ENCODE peak calls at places on chromosomes 5 and 9, in nine cellular contexts. One of them, this sample, is unnamed.

GRCh38 chr9:129763235-129763917 is 10.5 kb upstream of the PTGES start:
- DNase-seq in tibial nerve: peak
- DNase-seq in stimulated activated naive CD8-positive, alpha-beta T cell treated with anti-CD3 and anti-CD28 coated beads, Interleukin-15, Interleukin-2, amounts not matched to agents 100 U/mL and 50 U/mL, for 24 hours: no peak
- DNase-seq in K562: no peak
- DNase-seq in effector memory CD4-positive, alpha-beta T cell: no peak
- DNase-seq in activated naive CD4-positive, alpha-beta T cell treated with anti-CD3 and anti-CD28 coated beads, Interleukin-2, amount 10 ng/mL, durations not matched to agents 7 days and 5 days: no peak
- DNase-seq in substantia nigra: no peak
- DNase-seq in NCI-H1694: no peak
- DNase-seq in DND-41: no peak
- DNase-seq in this sample: no peak

GRCh38 chr5:142237707-142238106 is 87.1 kb downstream of the SPRY4 start:
- DNase-seq in NCI-H1694: no peak
- DNase-seq in effector memory CD4-positive, alpha-beta T cell: no peak
- DNase-seq in substantia nigra: no peak
- DNase-seq in tibial nerve: no peak
- DNase-seq in K562: no peak
- DNase-seq in activated naive CD4-positive, alpha-beta T cell treated with anti-CD3 and anti-CD28 coated beads, Interleukin-2, amount 10 ng/mL, durations not matched to agents 7 days and 5 days: no peak
- DNase-seq in stimulated activated naive CD8-positive, alpha-beta T cell treated with anti-CD3 and anti-CD28 coated beads, Interleukin-15, Interleukin-2, amounts not matched to agents 100 U/mL and 50 U/mL, for 24 hours: no peak
- DNase-seq in DND-41: no peak
- DNase-seq in this sample: no peak

GRCh38 chr5:150411245-150411979 is 1.3 kb downstream of the CD74 start:
- DNase-seq in substantia nigra: no peak
- DNase-seq in K562: no peak
- DNase-seq in tibial nerve: peak
- DNase-seq in activated naive CD4-positive, alpha-beta T cell treated with anti-CD3 and anti-CD28 coated beads, Interleukin-2, amount 10 ng/mL, durations not matched to agents 7 days and 5 days: peak
- DNase-seq in stimulated activated naive CD8-positive, alpha-beta T cell treated with anti-CD3 and anti-CD28 coated beads, Interleukin-15, Interleukin-2, amounts not matched to agents 100 U/mL and 50 U/mL, for 24 hours: peak
- DNase-seq in DND-41: no peak
- DNase-seq in NCI-H1694: no peak
- DNase-seq in effector memory CD4-positive, alpha-beta T cell: peak
- DNase-seq in this sample: no peak

GRCh38 chr9:121838757-121839669 is 187.6 kb downstream of the DAB2IP start:
- DNase-seq in substantia nigra: no peak
- DNase-seq in effector memory CD4-positive, alpha-beta T cell: no peak
- DNase-seq in stimulated activated naive CD8-positive, alpha-beta T cell treated with anti-CD3 and anti-CD28 coated beads, Interleukin-15, Interleukin-2, amounts not matched to agents 100 U/mL and 50 U/mL, for 24 hours: no peak
- DNase-seq in NCI-H1694: no peak
- DNase-seq in tibial nerve: no peak
- DNase-seq in K562: no peak
- DNase-seq in DND-41: no peak
- DNase-seq in activated naive CD4-positive, alpha-beta T cell treated with anti-CD3 and anti-CD28 coated beads, Interleukin-2, amount 10 ng/mL, durations not matched to agents 7 days and 5 days: peak
- DNase-seq in this sample: no peak

GRCh38 chr9:129052592-129052991 is 16.2 kb downstream of the MIGA2 start:
- DNase-seq in effector memory CD4-positive, alpha-beta T cell: no peak
- DNase-seq in tibial nerve: no peak
- DNase-seq in activated naive CD4-positive, alpha-beta T cell treated with anti-CD3 and anti-CD28 coated beads, Interleukin-2, amount 10 ng/mL, durations not matched to agents 7 days and 5 days: no peak
- DNase-seq in DND-41: no peak
- DNase-seq in NCI-H1694: peak
- DNase-seq in K562: no peak
- DNase-seq in substantia nigra: no peak
- DNase-seq in stimulated activated naive CD8-positive, alpha-beta T cell treated with anti-CD3 and anti-CD28 coated beads, Interleukin-15, Interleukin-2, amounts not matched to agents 100 U/mL and 50 U/mL, for 24 hours: no peak
- DNase-seq in this sample: no peak

GRCh38 chr5:179212870-179213269 is 132.4 kb downstream of the ADAMTS2 start:
- DNase-seq in activated naive CD4-positive, alpha-beta T cell treated with anti-CD3 and anti-CD28 coated beads, Interleukin-2, amount 10 ng/mL, durations not matched to agents 7 days and 5 days: no peak
- DNase-seq in K562: no peak
- DNase-seq in tibial nerve: no peak
- DNase-seq in NCI-H1694: peak
- DNase-seq in effector memory CD4-positive, alpha-beta T cell: no peak
- DNase-seq in stimulated activated naive CD8-positive, alpha-beta T cell treated with anti-CD3 and anti-CD28 coated beads, Interleukin-15, Interleukin-2, amounts not matched to agents 100 U/mL and 50 U/mL, for 24 hours: no peak
- DNase-seq in DND-41: no peak
- DNase-seq in substantia nigra: no peak
- DNase-seq in this sample: no peak

GRCh38 chr5:176866913-176867312 is 32.2 kb downstream of the HK3 start:
- DNase-seq in effector memory CD4-positive, alpha-beta T cell: no peak
- DNase-seq in DND-41: no peak
- DNase-seq in tibial nerve: no peak
- DNase-seq in K562: peak
- DNase-seq in stimulated activated naive CD8-positive, alpha-beta T cell treated with anti-CD3 and anti-CD28 coated beads, Interleukin-15, Interleukin-2, amounts not matched to agents 100 U/mL and 50 U/mL, for 24 hours: no peak
- DNase-seq in activated naive CD4-positive, alpha-beta T cell treated with anti-CD3 and anti-CD28 coated beads, Interleukin-2, amount 10 ng/mL, durations not matched to agents 7 days and 5 days: no peak
- DNase-seq in substantia nigra: no peak
- DNase-seq in NCI-H1694: no peak
- DNase-seq in this sample: no peak

GRCh38 chr5:73709536-73710129 is 83.6 kb downstream of the ARHGEF28 start:
- DNase-seq in substantia nigra: no peak
- DNase-seq in NCI-H1694: no peak
- DNase-seq in tibial nerve: no peak
- DNase-seq in stimulated activated naive CD8-positive, alpha-beta T cell treated with anti-CD3 and anti-CD28 coated beads, Interleukin-15, Interleukin-2, amounts not matched to agents 100 U/mL and 50 U/mL, for 24 hours: no peak
- DNase-seq in activated naive CD4-positive, alpha-beta T cell treated with anti-CD3 and anti-CD28 coated beads, Interleukin-2, amount 10 ng/mL, durations not matched to agents 7 days and 5 days: no peak
- DNase-seq in DND-41: no peak
- DNase-seq in effector memory CD4-positive, alpha-beta T cell: no peak
- DNase-seq in K562: no peak
- DNase-seq in this sample: no peak

GRCh38 chr9:95807326-95807947 is 68.1 kb upstream of the ERCC6L2 start:
- DNase-seq in activated naive CD4-positive, alpha-beta T cell treated with anti-CD3 and anti-CD28 coated beads, Interleukin-2, amount 10 ng/mL, durations not matched to agents 7 days and 5 days: no peak
- DNase-seq in DND-41: no peak
- DNase-seq in NCI-H1694: no peak
- DNase-seq in stimulated activated naive CD8-positive, alpha-beta T cell treated with anti-CD3 and anti-CD28 coated beads, Interleukin-15, Interleukin-2, amounts not matched to agents 100 U/mL and 50 U/mL, for 24 hours: no peak
- DNase-seq in effector memory CD4-positive, alpha-beta T cell: no peak
- DNase-seq in K562: no peak
- DNase-seq in tibial nerve: peak
- DNase-seq in substantia nigra: no peak
- DNase-seq in this sample: no peak

GRCh38 chr5:142779163-142779562 is 9.0 kb downstream of the ARHGAP26 start:
- DNase-seq in substantia nigra: no peak
- DNase-seq in tibial nerve: no peak
- DNase-seq in stimulated activated naive CD8-positive, alpha-beta T cell treated with anti-CD3 and anti-CD28 coated beads, Interleukin-15, Interleukin-2, amounts not matched to agents 100 U/mL and 50 U/mL, for 24 hours: no peak
- DNase-seq in DND-41: no peak
- DNase-seq in NCI-H1694: peak
- DNase-seq in effector memory CD4-positive, alpha-beta T cell: no peak
- DNase-seq in activated naive CD4-positive, alpha-beta T cell treated with anti-CD3 and anti-CD28 coated beads, Interleukin-2, amount 10 ng/mL, durations not matched to agents 7 days and 5 days: no peak
- DNase-seq in K562: no peak
- DNase-seq in this sample: no peak

GRCh38 chr9:14989811-14990210 is 79.6 kb upstream of the FREM1 start:
- DNase-seq in tibial nerve: no peak
- DNase-seq in activated naive CD4-positive, alpha-beta T cell treated with anti-CD3 and anti-CD28 coated beads, Interleukin-2, amount 10 ng/mL, durations not matched to agents 7 days and 5 days: no peak
- DNase-seq in substantia nigra: no peak
- DNase-seq in NCI-H1694: no peak
- DNase-seq in stimulated activated naive CD8-positive, alpha-beta T cell treated with anti-CD3 and anti-CD28 coated beads, Interleukin-15, Interleukin-2, amounts not matched to agents 100 U/mL and 50 U/mL, for 24 hours: no peak
- DNase-seq in effector memory CD4-positive, alpha-beta T cell: no peak
- DNase-seq in K562: no peak
- DNase-seq in DND-41: no peak
- DNase-seq in this sample: no peak

GRCh38 chr9:37262410-37262809 is 142.0 kb downstream of the ZCCHC7 start:
- DNase-seq in K562: no peak
- DNase-seq in stimulated activated naive CD8-positive, alpha-beta T cell treated with anti-CD3 and anti-CD28 coated beads, Interleukin-15, Interleukin-2, amounts not matched to agents 100 U/mL and 50 U/mL, for 24 hours: no peak
- DNase-seq in effector memory CD4-positive, alpha-beta T cell: no peak
- DNase-seq in DND-41: no peak
- DNase-seq in activated naive CD4-positive, alpha-beta T cell treated with anti-CD3 and anti-CD28 coated beads, Interleukin-2, amount 10 ng/mL, durations not matched to agents 7 days and 5 days: no peak
- DNase-seq in tibial nerve: no peak
- DNase-seq in substantia nigra: peak
- DNase-seq in NCI-H1694: no peak
- DNase-seq in this sample: no peak

GRCh38 chr9:132590318-132591182 is 8.1 kb downstream of the BARHL1 start:
- DNase-seq in tibial nerve: no peak
- DNase-seq in DND-41: no peak
- DNase-seq in stimulated activated naive CD8-positive, alpha-beta T cell treated with anti-CD3 and anti-CD28 coated beads, Interleukin-15, Interleukin-2, amounts not matched to agents 100 U/mL and 50 U/mL, for 24 hours: no peak
- DNase-seq in effector memory CD4-positive, alpha-beta T cell: no peak
- DNase-seq in activated naive CD4-positive, alpha-beta T cell treated with anti-CD3 and anti-CD28 coated beads, Interleukin-2, amount 10 ng/mL, durations not matched to agents 7 days and 5 days: no peak
- DNase-seq in NCI-H1694: no peak
- DNase-seq in substantia nigra: no peak
- DNase-seq in K562: no peak
- DNase-seq in this sample: no peak

GRCh38 chr5:38417658-38418017 is 138.8 kb downstream of the LIFR start:
- DNase-seq in stimulated activated naive CD8-positive, alpha-beta T cell treated with anti-CD3 and anti-CD28 coated beads, Interleukin-15, Interleukin-2, amounts not matched to agents 100 U/mL and 50 U/mL, for 24 hours: no peak
- DNase-seq in tibial nerve: no peak
- DNase-seq in activated naive CD4-positive, alpha-beta T cell treated with anti-CD3 and anti-CD28 coated beads, Interleukin-2, amount 10 ng/mL, durations not matched to agents 7 days and 5 days: no peak
- DNase-seq in substantia nigra: no peak
- DNase-seq in DND-41: no peak
- DNase-seq in effector memory CD4-positive, alpha-beta T cell: no peak
- DNase-seq in K562: no peak
- DNase-seq in NCI-H1694: no peak
- DNase-seq in this sample: no peak

GRCh38 chr5:97838214-97838613 is 655.2 kb upstream of the RIOK2 start:
- DNase-seq in substantia nigra: no peak
- DNase-seq in effector memory CD4-positive, alpha-beta T cell: no peak
- DNase-seq in K562: no peak
- DNase-seq in stimulated activated naive CD8-positive, alpha-beta T cell treated with anti-CD3 and anti-CD28 coated beads, Interleukin-15, Interleukin-2, amounts not matched to agents 100 U/mL and 50 U/mL, for 24 hours: no peak
- DNase-seq in DND-41: no peak
- DNase-seq in NCI-H1694: no peak
- DNase-seq in tibial nerve: no peak
- DNase-seq in activated naive CD4-positive, alpha-beta T cell treated with anti-CD3 and anti-CD28 coated beads, Interleukin-2, amount 10 ng/mL, durations not matched to agents 7 days and 5 days: no peak
- DNase-seq in this sample: no peak

GRCh38 chr9:129596541-129597328 is 24.2 kb downstream of the C9orf50 start:
- DNase-seq in DND-41: no peak
- DNase-seq in activated naive CD4-positive, alpha-beta T cell treated with anti-CD3 and anti-CD28 coated beads, Interleukin-2, amount 10 ng/mL, durations not matched to agents 7 days and 5 days: no peak
- DNase-seq in tibial nerve: peak
- DNase-seq in substantia nigra: no peak
- DNase-seq in NCI-H1694: no peak
- DNase-seq in K562: no peak
- DNase-seq in effector memory CD4-positive, alpha-beta T cell: no peak
- DNase-seq in stimulated activated naive CD8-positive, alpha-beta T cell treated with anti-CD3 and anti-CD28 coated beads, Interleukin-15, Interleukin-2, amounts not matched to agents 100 U/mL and 50 U/mL, for 24 hours: no peak
- DNase-seq in this sample: no peak

GRCh38 chr9:6945871-6946270 is 188.1 kb downstream of the KDM4C start:
- DNase-seq in DND-41: no peak
- DNase-seq in stimulated activated naive CD8-positive, alpha-beta T cell treated with anti-CD3 and anti-CD28 coated beads, Interleukin-15, Interleukin-2, amounts not matched to agents 100 U/mL and 50 U/mL, for 24 hours: no peak
- DNase-seq in effector memory CD4-positive, alpha-beta T cell: no peak
- DNase-seq in activated naive CD4-positive, alpha-beta T cell treated with anti-CD3 and anti-CD28 coated beads, Interleukin-2, amount 10 ng/mL, durations not matched to agents 7 days and 5 days: no peak
- DNase-seq in NCI-H1694: no peak
- DNase-seq in tibial nerve: no peak
- DNase-seq in K562: no peak
- DNase-seq in substantia nigra: no peak
- DNase-seq in this sample: no peak

GRCh38 chr5:151257731-151258715 is 5.0 kb downstream of the GM2A start:
- DNase-seq in substantia nigra: no peak
- DNase-seq in NCI-H1694: no peak
- DNase-seq in tibial nerve: no peak
- DNase-seq in activated naive CD4-positive, alpha-beta T cell treated with anti-CD3 and anti-CD28 coated beads, Interleukin-2, amount 10 ng/mL, durations not matched to agents 7 days and 5 days: no peak
- DNase-seq in effector memory CD4-positive, alpha-beta T cell: no peak
- DNase-seq in DND-41: no peak
- DNase-seq in K562: no peak
- DNase-seq in stimulated activated naive CD8-positive, alpha-beta T cell treated with anti-CD3 and anti-CD28 coated beads, Interleukin-15, Interleukin-2, amounts not matched to agents 100 U/mL and 50 U/mL, for 24 hours: no peak
- DNase-seq in this sample: no peak

GRCh38 chr5:168311061-168311566 is 19.7 kb downstream of the WWC1 start:
- DNase-seq in tibial nerve: no peak
- DNase-seq in effector memory CD4-positive, alpha-beta T cell: no peak
- DNase-seq in activated naive CD4-positive, alpha-beta T cell treated with anti-CD3 and anti-CD28 coated beads, Interleukin-2, amount 10 ng/mL, durations not matched to agents 7 days and 5 days: no peak
- DNase-seq in K562: no peak
- DNase-seq in NCI-H1694: no peak
- DNase-seq in stimulated activated naive CD8-positive, alpha-beta T cell treated with anti-CD3 and anti-CD28 coated beads, Interleukin-15, Interleukin-2, amounts not matched to agents 100 U/mL and 50 U/mL, for 24 hours: no peak
- DNase-seq in substantia nigra: no peak
- DNase-seq in DND-41: no peak
- DNase-seq in this sample: no peak

GRCh38 chr5:74352256-74352655 is 288.3 kb downstream of the ENC1 start:
- DNase-seq in activated naive CD4-positive, alpha-beta T cell treated with anti-CD3 and anti-CD28 coated beads, Interleukin-2, amount 10 ng/mL, durations not matched to agents 7 days and 5 days: no peak
- DNase-seq in K562: no peak
- DNase-seq in tibial nerve: no peak
- DNase-seq in NCI-H1694: no peak
- DNase-seq in stimulated activated naive CD8-positive, alpha-beta T cell treated with anti-CD3 and anti-CD28 coated beads, Interleukin-15, Interleukin-2, amounts not matched to agents 100 U/mL and 50 U/mL, for 24 hours: no peak
- DNase-seq in effector memory CD4-positive, alpha-beta T cell: no peak
- DNase-seq in substantia nigra: no peak
- DNase-seq in DND-41: no peak
- DNase-seq in this sample: no peak

GRCh38 chr5:176653401-176653800 is 6.1 kb downstream of the TSPAN17 start:
- DNase-seq in tibial nerve: no peak
- DNase-seq in NCI-H1694: no peak
- DNase-seq in stimulated activated naive CD8-positive, alpha-beta T cell treated with anti-CD3 and anti-CD28 coated beads, Interleukin-15, Interleukin-2, amounts not matched to agents 100 U/mL and 50 U/mL, for 24 hours: peak
- DNase-seq in K562: no peak
- DNase-seq in effector memory CD4-positive, alpha-beta T cell: no peak
- DNase-seq in DND-41: no peak
- DNase-seq in substantia nigra: no peak
- DNase-seq in activated naive CD4-positive, alpha-beta T cell treated with anti-CD3 and anti-CD28 coated beads, Interleukin-2, amount 10 ng/mL, durations not matched to agents 7 days and 5 days: peak
- DNase-seq in this sample: no peak

GRCh38 chr9:93315118-93315517 is 131.2 kb downstream of the WNK2 start:
- DNase-seq in K562: no peak
- DNase-seq in stimulated activated naive CD8-positive, alpha-beta T cell treated with anti-CD3 and anti-CD28 coated beads, Interleukin-15, Interleukin-2, amounts not matched to agents 100 U/mL and 50 U/mL, for 24 hours: no peak
- DNase-seq in substantia nigra: no peak
- DNase-seq in NCI-H1694: no peak
- DNase-seq in effector memory CD4-positive, alpha-beta T cell: no peak
- DNase-seq in DND-41: no peak
- DNase-seq in activated naive CD4-positive, alpha-beta T cell treated with anti-CD3 and anti-CD28 coated beads, Interleukin-2, amount 10 ng/mL, durations not matched to agents 7 days and 5 days: no peak
- DNase-seq in tibial nerve: no peak
- DNase-seq in this sample: no peak

GRCh38 chr5:93794954-93795353 is 53.6 kb upstream of the POU5F2 start:
- DNase-seq in stimulated activated naive CD8-positive, alpha-beta T cell treated with anti-CD3 and anti-CD28 coated beads, Interleukin-15, Interleukin-2, amounts not matched to agents 100 U/mL and 50 U/mL, for 24 hours: no peak
- DNase-seq in substantia nigra: no peak
- DNase-seq in K562: no peak
- DNase-seq in DND-41: no peak
- DNase-seq in tibial nerve: no peak
- DNase-seq in NCI-H1694: no peak
- DNase-seq in activated naive CD4-positive, alpha-beta T cell treated with anti-CD3 and anti-CD28 coated beads, Interleukin-2, amount 10 ng/mL, durations not matched to agents 7 days and 5 days: no peak
- DNase-seq in effector memory CD4-positive, alpha-beta T cell: no peak
- DNase-seq in this sample: no peak

GRCh38 chr9:92734931-92735906 is 29.4 kb downstream of the BICD2 start:
- DNase-seq in NCI-H1694: no peak
- DNase-seq in stimulated activated naive CD8-positive, alpha-beta T cell treated with anti-CD3 and anti-CD28 coated beads, Interleukin-15, Interleukin-2, amounts not matched to agents 100 U/mL and 50 U/mL, for 24 hours: no peak
- DNase-seq in tibial nerve: no peak
- DNase-seq in effector memory CD4-positive, alpha-beta T cell: no peak
- DNase-seq in DND-41: no peak
- DNase-seq in activated naive CD4-positive, alpha-beta T cell treated with anti-CD3 and anti-CD28 coated beads, Interleukin-2, amount 10 ng/mL, durations not matched to agents 7 days and 5 days: no peak
- DNase-seq in substantia nigra: no peak
- DNase-seq in K562: no peak
- DNase-seq in this sample: no peak

GRCh38 chr9:27436234-27436633 is 87.9 kb upstream of the IFNK start:
- DNase-seq in K562: no peak
- DNase-seq in substantia nigra: no peak
- DNase-seq in stimulated activated naive CD8-positive, alpha-beta T cell treated with anti-CD3 and anti-CD28 coated beads, Interleukin-15, Interleukin-2, amounts not matched to agents 100 U/mL and 50 U/mL, for 24 hours: no peak
- DNase-seq in activated naive CD4-positive, alpha-beta T cell treated with anti-CD3 and anti-CD28 coated beads, Interleukin-2, amount 10 ng/mL, durations not matched to agents 7 days and 5 days: no peak
- DNase-seq in effector memory CD4-positive, alpha-beta T cell: no peak
- DNase-seq in NCI-H1694: no peak
- DNase-seq in DND-41: no peak
- DNase-seq in tibial nerve: no peak
- DNase-seq in this sample: no peak

GRCh38 chr5:34620185-34620584 is 35.9 kb upstream of the RAI14 start:
- DNase-seq in effector memory CD4-positive, alpha-beta T cell: no peak
- DNase-seq in NCI-H1694: no peak
- DNase-seq in K562: no peak
- DNase-seq in tibial nerve: no peak
- DNase-seq in activated naive CD4-positive, alpha-beta T cell treated with anti-CD3 and anti-CD28 coated beads, Interleukin-2, amount 10 ng/mL, durations not matched to agents 7 days and 5 days: no peak
- DNase-seq in substantia nigra: no peak
- DNase-seq in stimulated activated naive CD8-positive, alpha-beta T cell treated with anti-CD3 and anti-CD28 coated beads, Interleukin-15, Interleukin-2, amounts not matched to agents 100 U/mL and 50 U/mL, for 24 hours: no peak
- DNase-seq in DND-41: no peak
- DNase-seq in this sample: no peak

GRCh38 chr5:65830856-65831255 is 95.5 kb upstream of the ERBIN start:
- DNase-seq in activated naive CD4-positive, alpha-beta T cell treated with anti-CD3 and anti-CD28 coated beads, Interleukin-2, amount 10 ng/mL, durations not matched to agents 7 days and 5 days: no peak
- DNase-seq in tibial nerve: no peak
- DNase-seq in substantia nigra: peak
- DNase-seq in NCI-H1694: no peak
- DNase-seq in DND-41: no peak
- DNase-seq in effector memory CD4-positive, alpha-beta T cell: no peak
- DNase-seq in K562: no peak
- DNase-seq in stimulated activated naive CD8-positive, alpha-beta T cell treated with anti-CD3 and anti-CD28 coated beads, Interleukin-15, Interleukin-2, amounts not matched to agents 100 U/mL and 50 U/mL, for 24 hours: no peak
- DNase-seq in this sample: no peak

GRCh38 chr5:170597109-170597741 is 93.4 kb downstream of the KCNIP1 start:
- DNase-seq in K562: no peak
- DNase-seq in stimulated activated naive CD8-positive, alpha-beta T cell treated with anti-CD3 and anti-CD28 coated beads, Interleukin-15, Interleukin-2, amounts not matched to agents 100 U/mL and 50 U/mL, for 24 hours: peak
- DNase-seq in substantia nigra: peak
- DNase-seq in DND-41: no peak
- DNase-seq in tibial nerve: peak
- DNase-seq in effector memory CD4-positive, alpha-beta T cell: no peak
- DNase-seq in activated naive CD4-positive, alpha-beta T cell treated with anti-CD3 and anti-CD28 coated beads, Interleukin-2, amount 10 ng/mL, durations not matched to agents 7 days and 5 days: peak
- DNase-seq in NCI-H1694: no peak
- DNase-seq in this sample: no peak

GRCh38 chr5:116355819-116356601 is 218.6 kb downstream of the SEMA6A start:
- DNase-seq in substantia nigra: no peak
- DNase-seq in K562: no peak
- DNase-seq in activated naive CD4-positive, alpha-beta T cell treated with anti-CD3 and anti-CD28 coated beads, Interleukin-2, amount 10 ng/mL, durations not matched to agents 7 days and 5 days: no peak
- DNase-seq in stimulated activated naive CD8-positive, alpha-beta T cell treated with anti-CD3 and anti-CD28 coated beads, Interleukin-15, Interleukin-2, amounts not matched to agents 100 U/mL and 50 U/mL, for 24 hours: no peak
- DNase-seq in effector memory CD4-positive, alpha-beta T cell: no peak
- DNase-seq in tibial nerve: no peak
- DNase-seq in NCI-H1694: no peak
- DNase-seq in DND-41: no peak
- DNase-seq in this sample: no peak

GRCh38 chr9:136362450-136362784 is 1.1 kb downstream of the DNLZ start:
- DNase-seq in K562: no peak
- DNase-seq in activated naive CD4-positive, alpha-beta T cell treated with anti-CD3 and anti-CD28 coated beads, Interleukin-2, amount 10 ng/mL, durations not matched to agents 7 days and 5 days: no peak
- DNase-seq in substantia nigra: no peak
- DNase-seq in stimulated activated naive CD8-positive, alpha-beta T cell treated with anti-CD3 and anti-CD28 coated beads, Interleukin-15, Interleukin-2, amounts not matched to agents 100 U/mL and 50 U/mL, for 24 hours: no peak
- DNase-seq in DND-41: no peak
- DNase-seq in tibial nerve: no peak
- DNase-seq in NCI-H1694: no peak
- DNase-seq in effector memory CD4-positive, alpha-beta T cell: no peak
- DNase-seq in this sample: no peak

GRCh38 chr9:4339357-4339756 is 39.5 kb upstream of the GLIS3 start:
- DNase-seq in effector memory CD4-positive, alpha-beta T cell: peak
- DNase-seq in NCI-H1694: peak
- DNase-seq in stimulated activated naive CD8-positive, alpha-beta T cell treated with anti-CD3 and anti-CD28 coated beads, Interleukin-15, Interleukin-2, amounts not matched to agents 100 U/mL and 50 U/mL, for 24 hours: peak
- DNase-seq in DND-41: peak
- DNase-seq in substantia nigra: peak
- DNase-seq in tibial nerve: peak
- DNase-seq in activated naive CD4-positive, alpha-beta T cell treated with anti-CD3 and anti-CD28 coated beads, Interleukin-2, amount 10 ng/mL, durations not matched to agents 7 days and 5 days: peak
- DNase-seq in K562: peak
- DNase-seq in this sample: peak